ENCODE peak calls at places on chromosomes 2 and 18, in four cellular contexts. One of them, this sample, is unnamed.

GRCh38 chr2:190069936-190070696 is 7.6 kb upstream of the MSTN start:
- DNase-seq in HepG2: peak
- DNase-seq in A549: peak
- DNase-seq in IMR-90: peak
- DNase-seq in this sample: peak

GRCh38 chr2:96900237-96900636 is 30.4 kb upstream of the SEMA4C start:
- DNase-seq in HepG2: no peak
- DNase-seq in A549: no peak
- DNase-seq in IMR-90: no peak
- DNase-seq in this sample: no peak

GRCh38 chr2:105553538-105554196 is 154.8 kb upstream of the FHL2 start:
- DNase-seq in HepG2: no peak
- DNase-seq in A549: no peak
- DNase-seq in IMR-90: peak
- DNase-seq in this sample: no peak

GRCh38 chr2:125224830-125225229 is 1199.7 kb downstream of the CNTNAP5 start:
- DNase-seq in A549: no peak
- DNase-seq in IMR-90: no peak
- DNase-seq in HepG2: no peak
- DNase-seq in this sample: peak

GRCh38 chr2:156115338-156115737 is 217.2 kb downstream of the NR4A2 start:
- DNase-seq in IMR-90: no peak
- DNase-seq in HepG2: no peak
- DNase-seq in A549: no peak
- DNase-seq in this sample: no peak

GRCh38 chr2:231717281-231718180 is 9.2 kb downstream of the PTMA start:
- DNase-seq in HepG2: peak
- DNase-seq in IMR-90: peak
- DNase-seq in A549: peak
- DNase-seq in this sample: peak

GRCh38 chr2:32712870-32713269 is 85.0 kb downstream of the TTC27 start:
- DNase-seq in HepG2: no peak
- DNase-seq in A549: no peak
- DNase-seq in IMR-90: peak
- DNase-seq in this sample: no peak

GRCh38 chr2:154375625-154376020 is 322.9 kb upstream of the KCNJ3 start:
- DNase-seq in A549: peak
- DNase-seq in HepG2: peak
- DNase-seq in IMR-90: no peak
- DNase-seq in this sample: peak

GRCh38 chr2:162932416-162932815 is 93.8 kb upstream of the KCNH7 start:
- DNase-seq in HepG2: no peak
- DNase-seq in IMR-90: no peak
- DNase-seq in A549: no peak
- DNase-seq in this sample: no peak

GRCh38 chr2:156340818-156341481 is 8.4 kb upstream of the NR4A2 start:
- DNase-seq in IMR-90: peak
- DNase-seq in A549: no peak
- DNase-seq in HepG2: no peak
- DNase-seq in this sample: no peak

GRCh38 chr2:113117594-113118262 is 9.7 kb upstream of the IL1RN start:
- DNase-seq in HepG2: no peak
- DNase-seq in IMR-90: peak
- DNase-seq in A549: no peak
- DNase-seq in this sample: no peak

GRCh38 chr2:118061135-118061955 is 26.9 kb upstream of the INSIG2 start:
- DNase-seq in HepG2: peak
- DNase-seq in IMR-90: peak
- DNase-seq in A549: peak
- DNase-seq in this sample: no peak

GRCh38 chr2:175003875-175004729 is 1.1 kb downstream of the CHN1 start:
- DNase-seq in A549: peak
- DNase-seq in HepG2: no peak
- DNase-seq in IMR-90: no peak
- DNase-seq in this sample: peak

GRCh38 chr18:48782381-48782841 is 168.4 kb downstream of the SMAD7 start:
- DNase-seq in IMR-90: no peak
- DNase-seq in A549: no peak
- DNase-seq in HepG2: no peak
- DNase-seq in this sample: no peak

GRCh38 chr18:23812566-23813440 is 123.5 kb downstream of the LAMA3 start:
- DNase-seq in IMR-90: peak
- DNase-seq in HepG2: no peak
- DNase-seq in A549: peak
- DNase-seq in this sample: peak

GRCh38 chr2:24824071-24824588 is 30.9 kb downstream of the CENPO start:
- DNase-seq in IMR-90: no peak
- DNase-seq in HepG2: no peak
- DNase-seq in A549: no peak
- DNase-seq in this sample: no peak

GRCh38 chr2:28810384-28811285 is at the start of gene SPDYA:
- DNase-seq in IMR-90: peak
- DNase-seq in HepG2: no peak
- DNase-seq in A549: peak
- DNase-seq in this sample: no peak

GRCh38 chr2:86499326-86499725 is 58.2 kb downstream of the KDM3A start:
- DNase-seq in IMR-90: no peak
- DNase-seq in A549: no peak
- DNase-seq in HepG2: no peak
- DNase-seq in this sample: no peak

GRCh38 chr2:170456914-170457313 is 258.2 kb upstream of the SP5 start:
- DNase-seq in IMR-90: no peak
- DNase-seq in HepG2: peak
- DNase-seq in A549: no peak
- DNase-seq in this sample: no peak

GRCh38 chr2:88615822-88616221 is 11.4 kb downstream of the EIF2AK3 start:
- DNase-seq in HepG2: no peak
- DNase-seq in A549: no peak
- DNase-seq in IMR-90: no peak
- DNase-seq in this sample: no peak

GRCh38 chr2:137964066-137964858 is at the start of gene HNMT:
- DNase-seq in A549: peak
- DNase-seq in IMR-90: peak
- DNase-seq in HepG2: peak
- DNase-seq in this sample: no peak

GRCh38 chr2:54658548-54659207 is 64.8 kb upstream of the EML6 start:
- DNase-seq in A549: no peak
- DNase-seq in HepG2: no peak
- DNase-seq in IMR-90: peak
- DNase-seq in this sample: no peak

GRCh38 chr18:2847341-2848144 is 737 bp downstream of the EMILIN2 start:
- DNase-seq in HepG2: no peak
- DNase-seq in IMR-90: no peak
- DNase-seq in A549: no peak
- DNase-seq in this sample: peak

GRCh38 chr2:36485521-36485920 is 112.4 kb downstream of the FEZ2 start:
- DNase-seq in HepG2: no peak
- DNase-seq in IMR-90: peak
- DNase-seq in A549: no peak
- DNase-seq in this sample: no peak

GRCh38 chr18:34659579-34660517 is 50.2 kb upstream of the DTNA start:
- DNase-seq in A549: peak
- DNase-seq in HepG2: peak
- DNase-seq in IMR-90: peak
- DNase-seq in this sample: peak
- TF ChIP-seq BHLHE40 in A549: no peak
- TF ChIP-seq BHLHE40 in HepG2: no peak
- TF ChIP-seq BHLHE40 in IMR-90: no peak
- TF ChIP-seq BHLHE40 in this sample: no peak

DNA sequence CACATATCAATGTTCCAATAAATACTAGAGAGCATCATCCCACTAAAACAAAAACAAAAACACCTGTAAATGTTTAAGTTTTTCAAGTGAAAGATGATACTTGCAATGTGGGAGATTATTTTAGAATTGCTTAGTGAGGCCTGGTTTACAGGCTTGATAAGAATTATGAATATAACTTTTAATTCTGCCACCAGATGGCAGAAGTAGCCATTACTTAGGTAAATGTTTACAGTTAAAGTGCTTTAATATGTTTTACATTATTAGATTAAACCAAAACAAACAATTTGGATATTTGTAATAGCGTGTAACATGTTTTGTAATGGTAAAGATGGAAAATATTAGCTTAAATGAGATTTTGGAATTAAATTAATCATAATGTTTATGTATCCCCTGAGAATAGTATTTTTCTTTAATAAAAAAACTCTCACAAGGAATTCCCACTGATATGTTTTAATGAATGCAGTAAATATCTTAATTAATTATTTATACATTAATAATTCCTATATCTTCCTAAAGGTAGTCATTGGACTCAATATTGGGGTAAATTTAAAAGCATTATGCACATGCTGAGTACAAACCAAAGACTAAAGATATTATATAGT is 522.0 kb downstream of the SPAG16 start:
- DNase-seq in A549: peak
- DNase-seq in HepG2: peak
- DNase-seq in IMR-90: peak
- DNase-seq in this sample: no peak
- TF ChIP-seq BHLHE40 in A549: no peak
- TF ChIP-seq BHLHE40 in HepG2: no peak
- TF ChIP-seq BHLHE40 in IMR-90: no peak
- TF ChIP-seq BHLHE40 in this sample: no peak

GRCh38 chr2:191363267-191363666 is 118.1 kb downstream of the MYO1B start:
- DNase-seq in HepG2: no peak
- DNase-seq in A549: no peak
- DNase-seq in IMR-90: no peak
- DNase-seq in this sample: no peak
- TF ChIP-seq BHLHE40 in HepG2: no peak
- TF ChIP-seq BHLHE40 in A549: no peak
- TF ChIP-seq BHLHE40 in IMR-90: no peak
- TF ChIP-seq BHLHE40 in this sample: no peak

DNA sequence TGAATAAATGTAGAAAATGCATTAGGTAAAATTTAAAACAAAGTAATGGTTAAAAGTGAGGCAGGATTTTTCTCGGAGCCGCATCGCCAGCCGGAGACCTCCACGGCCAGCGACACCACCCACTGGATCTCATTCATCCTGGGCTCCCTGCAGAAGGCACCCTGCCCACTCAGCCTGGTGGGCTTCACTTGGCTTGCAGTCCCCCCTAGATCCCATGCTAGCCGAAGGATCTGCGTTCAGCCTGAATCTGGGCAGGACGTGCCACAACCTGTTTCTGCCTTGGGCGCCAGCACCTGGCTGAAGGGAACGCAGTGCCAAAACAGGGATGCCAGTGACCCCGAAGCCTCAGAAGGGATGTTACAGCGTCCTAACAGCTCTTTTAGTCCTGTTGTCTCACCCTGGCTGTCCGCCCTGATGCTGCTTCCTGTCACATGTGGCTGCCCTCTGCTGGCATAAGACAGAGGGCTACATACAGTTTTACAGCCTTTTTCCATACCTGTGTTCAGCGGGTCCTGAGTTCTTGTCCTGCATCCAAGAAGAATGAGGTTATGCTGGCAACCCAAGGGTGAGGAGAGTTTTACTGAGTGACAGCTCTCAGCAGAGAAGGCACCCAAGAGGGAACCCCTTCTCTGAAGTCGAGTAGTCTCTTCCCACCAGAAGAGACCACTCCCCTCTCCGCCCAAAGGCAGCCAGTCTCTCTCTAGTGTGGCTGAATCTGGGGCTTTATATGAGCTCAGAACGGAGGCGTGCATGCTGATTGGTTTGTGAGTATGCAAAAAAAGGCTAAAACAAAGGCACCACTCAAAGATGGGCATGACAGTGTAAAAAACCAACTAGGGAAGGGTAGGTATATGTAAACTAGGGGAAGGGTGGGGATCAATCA is 173.1 kb upstream of the GYPC start:
- DNase-seq in IMR-90: no peak
- DNase-seq in HepG2: peak
- DNase-seq in A549: no peak
- DNase-seq in this sample: peak
- TF ChIP-seq BHLHE40 in IMR-90: no peak
- TF ChIP-seq BHLHE40 in HepG2: no peak
- TF ChIP-seq BHLHE40 in A549: no peak
- TF ChIP-seq BHLHE40 in this sample: no peak

DNA sequence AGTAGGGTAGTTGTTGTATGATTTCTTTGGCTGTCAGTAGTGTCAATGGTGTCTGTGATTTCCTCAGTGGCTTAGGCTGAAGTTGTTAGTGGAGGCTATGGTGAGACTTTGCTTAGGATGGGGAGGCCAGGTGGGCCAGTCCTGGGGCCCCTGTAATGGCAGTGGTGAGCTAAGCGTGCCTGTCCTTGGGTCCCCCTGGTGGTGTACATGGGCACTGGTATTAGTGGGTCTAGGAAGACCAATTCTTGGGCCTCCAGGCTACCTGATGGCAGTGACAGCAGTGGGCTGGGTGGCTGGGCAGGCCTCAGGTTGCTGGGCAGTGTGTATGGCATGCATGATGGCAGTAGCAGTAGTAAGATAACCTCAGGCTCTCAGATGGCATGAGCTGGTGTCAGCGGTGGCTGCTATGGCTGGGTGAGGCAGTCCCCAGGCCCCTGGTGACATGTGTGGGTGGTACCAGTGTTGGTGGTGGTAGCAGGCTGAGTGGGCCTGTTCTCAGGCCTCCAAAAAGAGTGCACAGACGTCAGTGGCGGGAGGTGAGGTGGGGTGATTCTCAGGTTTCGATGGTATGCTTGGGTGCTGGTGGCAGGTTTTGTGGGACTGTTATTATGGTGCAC is 103.2 kb downstream of the KLHL14 start:
- DNase-seq in IMR-90: no peak
- DNase-seq in A549: no peak
- DNase-seq in HepG2: peak
- DNase-seq in this sample: peak
- TF ChIP-seq BHLHE40 in IMR-90: no peak
- TF ChIP-seq BHLHE40 in A549: no peak
- TF ChIP-seq BHLHE40 in HepG2: no peak
- TF ChIP-seq BHLHE40 in this sample: no peak